ENCODE peak calls at places on chromosomes 7 and 10, in six cellular contexts. G is stimulated activated CD4-positive, alpha-beta T cell treated with anti-CD3 and anti-CD28 coated beads, Interleukin-2, amount 100 ng/mL, for 48 hours; B is AG08395; W is CD4-positive, alpha-beta T cell; S is choroid plexus epithelial cell; T is AML-193. M is an unnamed sample.

GRCh38 chr7:158300427-158300826 is 287.2 kb downstream of the PTPRN2 start:
- DNase-seq in T (no peak), B (no peak), W (no peak), G (no peak), S (no peak), M (no peak)

GRCh38 chr10:86344714-86345161 is 21.9 kb downstream of the GRID1 start:
- DNase-seq in S (no peak), W (no peak), B (no peak), T (no peak), G (no peak), M (no peak)

GRCh38 chr10:97328646-97329453 is 5.7 kb downstream of the FRAT2 start:
- DNase-seq in G (no peak), T (no peak), W (no peak), B (no peak), S (peak), M (no peak)

GRCh38 chr10:57992321-57993077 is 275.2 kb downstream of the IPMK start:
- DNase-seq in S (peak), G (no peak), W (no peak), T (no peak), B (peak), M (no peak)

GRCh38 chr10:84123362-84123761 is 15.9 kb upstream of the GHITM start:
- DNase-seq in B (no peak), S (no peak), G (no peak), T (no peak), W (no peak), M (no peak)

GRCh38 chr10:124323806-124324205 is 94.9 kb downstream of the OAT start:
- DNase-seq in G (no peak), S (no peak), T (no peak), W (no peak), B (no peak), M (no peak)

GRCh38 chr7:45000096-45001032 is at the start of gene CCM2:
- DNase-seq in W (no peak), T (no peak), B (peak), S (peak), G (no peak), M (no peak)

GRCh38 chr7:101436857-101437576 is 74.3 kb downstream of the COL26A1 start:
- DNase-seq in S (no peak), G (no peak), T (no peak), B (no peak), W (no peak), M (no peak)

GRCh38 chr10:124576526-124577420 is 115.2 kb downstream of the LHPP start:
- DNase-seq in T (no peak), B (no peak), S (no peak), W (no peak), G (no peak), M (no peak)

GRCh38 chr7:72140566-72140965 is 271.6 kb downstream of the CALN1 start:
- DNase-seq in G (no peak), S (no peak), T (no peak), W (no peak), B (no peak), M (no peak)

GRCh38 chr7:31906479-31907171 is 163.6 kb downstream of the PDE1C start:
- DNase-seq in W (no peak), B (no peak), S (no peak), T (no peak), G (no peak), M (no peak)

GRCh38 chr10:6195891-6196290 is 6.8 kb upstream of the PFKFB3 start:
- DNase-seq in G (no peak), W (no peak), B (no peak), T (no peak), S (peak), M (no peak)

GRCh38 chr10:43226851-43227845 is 39.7 kb downstream of the RASGEF1A start:
- DNase-seq in S (no peak), B (no peak), W (no peak), G (no peak), T (no peak), M (no peak)

GRCh38 chr10:18486444-18486843 is 164.9 kb downstream of the NSUN6 start:
- DNase-seq in W (no peak), S (no peak), G (no peak), B (no peak), T (no peak), M (no peak)

GRCh38 chr10:66931340-66931948 is 5.6 kb downstream of the LRRTM3 start:
- DNase-seq in B (peak), T (peak), S (peak), W (no peak), G (no peak), M (no peak)

GRCh38 chr7:103398488-103398887 is 47.5 kb downstream of the SLC26A5 start:
- DNase-seq in G (no peak), T (no peak), B (no peak), S (no peak), W (no peak), M (no peak)

GRCh38 chr10:99374972-99375371 is 45.8 kb downstream of the CNNM1 start:
- DNase-seq in W (no peak), S (no peak), G (no peak), B (no peak), T (no peak), M (no peak)

GRCh38 chr7:34902181-34902580 is 135.1 kb downstream of the DPY19L1 start:
- DNase-seq in G (no peak), B (no peak), S (no peak), T (no peak), W (no peak), M (no peak)

GRCh38 chr10:133123050-133123745 is 35.5 kb downstream of the ADGRA1 start:
- DNase-seq in W (no peak), B (no peak), T (no peak), S (no peak), G (no peak), M (no peak)

GRCh38 chr10:60099998-60100747 is 193.8 kb upstream of the CCDC6 start:
- DNase-seq in T (peak), B (peak), S (peak), G (no peak), W (no peak), M (peak)

GRCh38 chr10:114471906-114472873 is 67.9 kb upstream of the AFAP1L2 start:
- DNase-seq in B (no peak), G (no peak), W (no peak), S (no peak), T (no peak), M (no peak)

GRCh38 chr10:89235073-89235798 is 16.3 kb downstream of the LIPA start:
- DNase-seq in T (no peak), G (no peak), B (peak), S (no peak), W (no peak), M (no peak)

GRCh38 chr7:22445140-22445722 is 54.8 kb downstream of the STEAP1B start:
- DNase-seq in S (peak), W (no peak), T (no peak), G (no peak), B (no peak), M (no peak)

GRCh38 chr10:104330168-104331117 is 7.8 kb downstream of the ITPRIP start:
- DNase-seq in W (no peak), G (no peak), S (peak), T (no peak), B (peak), M (no peak)

GRCh38 chr10:86294346-86295265 is 72.0 kb downstream of the GRID1 start:
- DNase-seq in T (no peak), G (no peak), W (no peak), B (no peak), S (no peak), M (no peak)